ENCODE peak calls at places on chromosomes 12 and 14, in four cellular contexts. One of them, this sample, is unnamed.

GRCh38 chr12:81758421-81759214 is 532 bp downstream of the PPFIA2 start:
- DNase-seq in HT1080: peak; percentile 44
- DNase-seq in kidney tubule cell: peak; percentile 4
- DNase-seq in stomach: no peak
- DNase-seq in this sample: no peak

GRCh38 chr14:31208546-31209424 is 1.2 kb upstream of the HECTD1 start:
- DNase-seq in HT1080: no peak
- DNase-seq in kidney tubule cell: no peak
- DNase-seq in stomach: no peak
- DNase-seq in this sample: peak; percentile 41

GRCh38 chr12:123747309-123747708 is 14.8 kb upstream of the DNAH10 start:
- DNase-seq in HT1080: no peak
- DNase-seq in kidney tubule cell: no peak
- DNase-seq in stomach: no peak
- DNase-seq in this sample: no peak

GRCh38 chr12:14931359-14931758 is 7.0 kb downstream of the ERP27 start:
- DNase-seq in HT1080: no peak
- DNase-seq in kidney tubule cell: no peak
- DNase-seq in stomach: no peak
- DNase-seq in this sample: no peak

GRCh38 chr14:51367600-51367931 is 127.5 kb downstream of the TMX1 start:
- DNase-seq in HT1080: no peak
- DNase-seq in kidney tubule cell: no peak
- DNase-seq in stomach: no peak
- DNase-seq in this sample: no peak

GRCh38 chr14:50829472-50830043 is 1.4 kb downstream of the NIN start:
- DNase-seq in HT1080: no peak
- DNase-seq in kidney tubule cell: no peak
- DNase-seq in stomach: no peak
- DNase-seq in this sample: no peak

GRCh38 chr12:52061470-52062166 is 8.2 kb upstream of the ATG101 start:
- DNase-seq in HT1080: no peak
- DNase-seq in kidney tubule cell: no peak
- DNase-seq in stomach: no peak
- DNase-seq in this sample: no peak

GRCh38 chr12:69739287-69740191 is 879 bp downstream of the RAB3IP start:
- DNase-seq in HT1080: peak; percentile 61
- DNase-seq in kidney tubule cell: peak; percentile 79
- DNase-seq in stomach: peak; percentile 73
- DNase-seq in this sample: peak; percentile 85

GRCh38 chr14:30874120-30874998 is at the start of gene COCH:
- DNase-seq in HT1080: no peak
- DNase-seq in kidney tubule cell: peak; percentile 48
- DNase-seq in stomach: peak; percentile 50
- DNase-seq in this sample: no peak

GRCh38 chr14:65901595-65901994 is 489.1 kb downstream of the FUT8 start:
- DNase-seq in HT1080: no peak
- DNase-seq in kidney tubule cell: no peak
- DNase-seq in stomach: no peak
- DNase-seq in this sample: no peak

This sample was measured in RKO.